ENCODE peak calls at places on chromosome 12, in four cellular contexts. R is iPS-NIHi11, P is AG04449, J is nephron progenitor cell. V is an unnamed sample.

GRCh38 chr12:46368138-46368537 is 4.4 kb downstream of the SLC38A2 start:
- DNase-seq in R (no peak), P (no peak), J (no peak), V (no peak)

GRCh38 chr12:115255962-115256361 is 572.0 kb upstream of the TBX3 start:
- DNase-seq in R (no peak), P (no peak), J (no peak), V (no peak)

GRCh38 chr12:45745861-45746277 is 16.4 kb downstream of the ARID2 start:
- DNase-seq in R (no peak), P (no peak), J (no peak), V (no peak)

GRCh38 chr12:26124491-26125450 is at the start of gene BHLHE41:
- DNase-seq in R (peak; percentile 70), P (no peak), J (peak; percentile 76), V (no peak)

GRCh38 chr12:125766091-125766490 is 700.9 kb downstream of the AACS start:
- DNase-seq in R (no peak), P (no peak), J (no peak), V (no peak)

GRCh38 chr12:116382456-116382902 is 105.0 kb upstream of the MED13L start:
- DNase-seq in R (no peak), P (no peak), J (no peak), V (no peak)

GRCh38 chr12:3752096-3752709 is 706 bp downstream of the CRACR2A start:
- DNase-seq in R (no peak), P (no peak), J (no peak), V (no peak)

GRCh38 chr12:110355080-110355479 is 48.4 kb downstream of the ANAPC7 start:
- DNase-seq in R (peak; percentile 80), P (no peak), J (peak; percentile 19), V (no peak)

GRCh38 chr12:109961612-109962011 is 34.6 kb downstream of the GIT2 start:
- DNase-seq in R (no peak), P (no peak), J (no peak), V (peak; percentile 63)

GRCh38 chr12:6821271-6821673 is 349 bp upstream of the GPR162 start:
- DNase-seq in R (peak; percentile 77), P (no peak), J (no peak), V (no peak)

GRCh38 chr12:51244269-51244668 is 5.6 kb downstream of the DAZAP2 start:
- DNase-seq in R (no peak), P (no peak), J (no peak), V (no peak)

GRCh38 chr12:26268841-26269553 is 73.6 kb downstream of the SSPN start:
- DNase-seq in R (no peak), P (no peak), J (no peak), V (no peak)

GRCh38 chr12:8493084-8493483 is 20.2 kb upstream of the CLEC4D start:
- DNase-seq in R (no peak), P (no peak), J (no peak), V (no peak)

GRCh38 chr12:4909734-4910501 is at the start of gene KCNA1:
- DNase-seq in R (peak; percentile 56), P (no peak), J (peak; percentile 53), V (no peak)

GRCh38 chr12:104671407-104672095 is 214.8 kb downstream of the CHST11 start:
- DNase-seq in R (peak; percentile 45), P (peak; percentile 82), J (no peak), V (peak; percentile 89)

GRCh38 chr12:89464974-89465592 is 59.5 kb downstream of the GALNT4 start:
- DNase-seq in R (no peak), P (no peak), J (no peak), V (no peak)

GRCh38 chr12:53358836-53359419 is 21.0 kb upstream of the SP1 start:
- DNase-seq in R (no peak), P (no peak), J (no peak), V (no peak)

GRCh38 chr12:64452559-64453329 is 824 bp downstream of the TBK1 start:
- DNase-seq in R (peak; percentile 20), P (peak; percentile 34), J (no peak), V (peak; percentile 74)

GRCh38 chr12:91778091-91778819 is 367.4 kb downstream of the BTG1 start:
- DNase-seq in R (no peak), P (no peak), J (no peak), V (no peak)

GRCh38 chr12:130162267-130162666 is at the start of gene FZD10:
- DNase-seq in R (peak; percentile 81), P (no peak), J (peak; percentile 94), V (no peak)

GRCh38 chr12:65074932-65075331 is 46.2 kb downstream of the WIF1 start:
- DNase-seq in R (peak; percentile 19), P (no peak), J (no peak), V (no peak)

GRCh38 chr12:116220756-116221155 is 56.7 kb downstream of the MED13L start:
- DNase-seq in R (no peak), P (no peak), J (no peak), V (no peak)

GRCh38 chr12:99767809-99768208 is 120.3 kb downstream of the GARIN6 start:
- DNase-seq in R (no peak), P (no peak), J (no peak), V (peak; percentile 2)

GRCh38 chr12:6297170-6297569 is 13.3 kb upstream of the PLEKHG6 start:
- DNase-seq in R (no peak), P (no peak), J (no peak), V (no peak)

GRCh38 chr12:81340910-81341309 is 263.0 kb downstream of the ACSS3 start:
- DNase-seq in R (no peak), P (no peak), J (no peak), V (no peak)

GRCh38 chr12:58915634-58916033 is 4.7 kb downstream of the LRIG3 start:
- DNase-seq in R (no peak), P (no peak), J (peak; percentile 18), V (peak; percentile 63)

GRCh38 chr12:112559784-112560183 is 141.0 kb downstream of the PTPN11 start:
- DNase-seq in R (no peak), P (no peak), J (no peak), V (no peak)

GRCh38 chr12:46402451-46402850 is 29.9 kb upstream of the SLC38A2 start:
- DNase-seq in R (no peak), P (peak; percentile 74), J (no peak), V (peak; percentile 97)

GRCh38 chr12:27220057-27220987 is 23.8 kb upstream of the STK38L start:
- DNase-seq in R (no peak), P (no peak), J (no peak), V (no peak)

GRCh38 chr12:64532734-64533351 is 77.5 kb upstream of the RASSF3 start:
- DNase-seq in R (no peak), P (no peak), J (no peak), V (no peak)

GRCh38 chr12:57110189-57111045 is 745 bp downstream of the STAT6 start:
- DNase-seq in R (peak; percentile 84), P (no peak), J (peak; percentile 83), V (no peak)

GRCh38 chr12:69821441-69822204 is 3.4 kb upstream of the MYRFL start:
- DNase-seq in R (no peak), P (no peak), J (no peak), V (peak; percentile 1)

GRCh38 chr12:54700301-54700700 is 52.1 kb upstream of the DCD start:
- DNase-seq in R (no peak), P (no peak), J (no peak), V (no peak)

GRCh38 chr12:64066776-64067175 is 155.3 kb downstream of the KICS2 start:
- DNase-seq in R (no peak), P (no peak), J (no peak), V (no peak)

GRCh38 chr12:80045594-80045993 is 53.7 kb upstream of the OTOGL start:
- DNase-seq in R (no peak), P (peak; percentile 46), J (no peak), V (peak; percentile 18)

GRCh38 chr12:25384038-25384953 is 133.6 kb upstream of the KRAS start:
- DNase-seq in R (no peak), P (no peak), J (no peak), V (no peak)